ENCODE peak calls at places on chromosomes 2 and 18, in four cellular contexts. Z is EL; M is stimulated activated CD8-positive, alpha-beta memory T cell treated with anti-CD3 and anti-CD28 coated beads, Interleukin-15, amount 100 ng/mL, for 1 hour; L is caudate nucleus. N is an unnamed sample.

GRCh38 chr2:235773188-235773928 is 279.5 kb downstream of the AGAP1 start:
- DNase-seq in Z (no peak), M (no peak), L (no peak), N (peak)

GRCh38 chr2:219991116-219991515 is 363.7 kb downstream of the SLC4A3 start:
- DNase-seq in Z (peak), M (no peak), L (no peak), N (no peak)

GRCh38 chr2:217858519-217859466 is 144.0 kb downstream of the TNS1 start:
- DNase-seq in Z (peak), M (no peak), L (peak), N (no peak)

GRCh38 chr2:109376115-109376514 is 237.7 kb downstream of the SEPTIN10 start:
- DNase-seq in Z (peak), M (no peak), L (no peak), N (no peak)

GRCh38 chr2:170963386-170963785 is 34.3 kb downstream of the GORASP2 start:
- DNase-seq in Z (no peak), M (no peak), L (no peak), N (no peak)

GRCh38 chr2:26144953-26145680 is 27.8 kb upstream of the GAREM2 start:
- DNase-seq in Z (peak), M (peak), L (no peak), N (peak)

GRCh38 chr2:238925816-238926215 is 77.9 kb downstream of the TWIST2 start:
- DNase-seq in Z (no peak), M (no peak), L (no peak), N (no peak)

GRCh38 chr2:146986161-146986560 is 858.7 kb upstream of the ACVR2A start:
- DNase-seq in Z (no peak), M (no peak), L (no peak), N (no peak)

GRCh38 chr2:71880846-71881610 is 266.6 kb downstream of the CYP26B1 start:
- DNase-seq in Z (peak), M (no peak), L (no peak), N (no peak)

GRCh38 chr18:42937434-42937833 is 178.1 kb downstream of the RIT2 start:
- DNase-seq in Z (no peak), M (no peak), L (no peak), N (no peak)

GRCh38 chr2:146579154-146579930 is 1265.5 kb upstream of the ACVR2A start:
- DNase-seq in Z (peak), M (no peak), L (no peak), N (no peak)

GRCh38 chr2:241074065-241074818 is 27.8 kb downstream of the MTERF4 start:
- DNase-seq in Z (no peak), M (no peak), L (no peak), N (no peak)

GRCh38 chr18:44725300-44726096 is 44.8 kb downstream of the SETBP1 start:
- DNase-seq in Z (peak), M (peak), L (no peak), N (no peak)

GRCh38 chr2:179344280-179344961 is 79.8 kb upstream of the SESTD1 start:
- DNase-seq in Z (peak), M (no peak), L (no peak), N (no peak)

GRCh38 chr2:195319112-195319460 is 337.9 kb upstream of the SLC39A10 start:
- DNase-seq in Z (peak), M (no peak), L (no peak), N (no peak)

GRCh38 chr2:159946326-159946992 is 116.0 kb downstream of the PLA2R1 start:
- DNase-seq in Z (peak), M (no peak), L (no peak), N (no peak)

GRCh38 chr18:10579079-10579867 is 53.4 kb downstream of the NAPG start:
- DNase-seq in Z (peak), M (no peak), L (no peak), N (no peak)

GRCh38 chr2:151560289-151560688 is 150.6 kb downstream of the RIF1 start:
- DNase-seq in Z (peak), M (no peak), L (no peak), N (no peak)

GRCh38 chr2:206217743-206218520 is 56.5 kb upstream of the ZDBF2 start:
- DNase-seq in Z (no peak), M (no peak), L (no peak), N (no peak)

GRCh38 chr2:168698959-168699358 is 103.5 kb upstream of the NOSTRIN start:
- DNase-seq in Z (no peak), M (no peak), L (no peak), N (no peak)

GRCh38 chr18:44716697-44717163 is 36.0 kb downstream of the SETBP1 start:
- DNase-seq in Z (no peak), M (no peak), L (no peak), N (no peak)

GRCh38 chr2:106108351-106108750 is 85.8 kb downstream of the UXS1 start:
- DNase-seq in Z (peak), M (no peak), L (no peak), N (no peak)

GRCh38 chr18:63550068-63550467 is 7.9 kb downstream of the SERPINB12 start:
- DNase-seq in Z (no peak), M (no peak), L (no peak), N (no peak)

N was measured in iPS DF 19.7.